ENCODE peak calls at places on chromosomes 3 and 15, in six cellular contexts. D, C, L, S, G and W are unnamed samples.

GRCh38 chr3:10471337-10471721 is 34.1 kb downstream of the ATP2B2 start:
- DNase-seq in D (no peak), C (no peak), L (no peak), S (peak; percentile 18), G (peak; percentile 62), W (no peak)

GRCh38 chr3:125585595-125586223 is 9.6 kb downstream of the OSBPL11 start:
- DNase-seq in D (peak; percentile 77), C (peak; percentile 63), L (peak; percentile 67), S (peak; percentile 55), G (peak; percentile 73), W (no peak)

GRCh38 chr15:74960995-74961588 is 4.5 kb upstream of the RPP25 start:
- DNase-seq in D (peak; percentile 41), C (no peak), L (no peak), S (no peak), G (no peak), W (no peak)

GRCh38 chr3:107221856-107222255 is 155.4 kb upstream of the CCDC54 start:
- DNase-seq in D (peak; percentile 83), C (no peak), L (no peak), S (no peak), G (no peak), W (no peak)

GRCh38 chr3:8441969-8442559 is 59.6 kb upstream of the LMCD1 start:
- DNase-seq in D (peak; percentile 80), C (peak; percentile 55), L (no peak), S (peak; percentile 80), G (peak; percentile 79), W (no peak)

GRCh38 chr15:91627473-91628309 is 225.8 kb upstream of the SLCO3A1 start:
- DNase-seq in D (no peak), C (peak; percentile 61), L (peak; percentile 11), S (no peak), G (no peak), W (no peak)

GRCh38 chr15:101613130-101614000 is 38.8 kb downstream of the TM2D3 start:
- DNase-seq in D (peak; percentile 51), C (peak; percentile 87), L (peak; percentile 80), S (no peak), G (no peak), W (no peak)

GRCh38 chr3:45786801-45787495 is 9.4 kb downstream of the SLC6A20 start:
- DNase-seq in D (no peak), C (no peak), L (no peak), S (no peak), G (no peak), W (no peak)

GRCh38 chr15:78881681-78882080 is 9.0 kb downstream of the MORF4L1 start:
- DNase-seq in D (no peak), C (no peak), L (no peak), S (no peak), G (no peak), W (no peak)

GRCh38 chr3:140164922-140165590 is 230.1 kb downstream of the CLSTN2 start:
- DNase-seq in D (peak; percentile 7), C (no peak), L (no peak), S (no peak), G (no peak), W (no peak)

GRCh38 chr15:48481802-48482201 is 150.6 kb downstream of the DUT start:
- DNase-seq in D (no peak), C (no peak), L (no peak), S (no peak), G (no peak), W (no peak)

GRCh38 chr15:31448635-31448979 is 122.0 kb downstream of the KLF13 start:
- DNase-seq in D (no peak), C (no peak), L (no peak), S (no peak), G (no peak), W (no peak)

GRCh38 chr3:23829242-23829934 is 23.6 kb downstream of the UBE2E1 start:
- DNase-seq in D (no peak), C (no peak), L (no peak), S (no peak), G (no peak), W (peak; percentile 80)